ENCODE peak calls at places on chromosomes 12 and 14, in four cellular contexts. H is NCI-H1105, Q is NCI-H1092, Y is NAMALWA. P is an unnamed sample.

GRCh38 chr12:44626883-44627282 is 249.2 kb downstream of the NELL2 start:
- DNase-seq in Y (no peak), H (peak), Q (peak), P (no peak)

GRCh38 chr14:79543966-79544365 is 667.3 kb downstream of the DIO2 start:
- DNase-seq in H (no peak), Y (peak), Q (no peak), P (no peak)

GRCh38 chr12:93200291-93200917 is 177.3 kb upstream of the NUDT4 start:
- DNase-seq in H (no peak), Y (no peak), Q (no peak), P (no peak)

GRCh38 chr12:2354151-2354991 is 301.6 kb downstream of the CACNA1C start:
- DNase-seq in Y (peak), Q (peak), H (peak), P (no peak)

GRCh38 chr12:27542628-27543027 is 18.6 kb downstream of the PPFIBP1 start:
- DNase-seq in H (no peak), Y (no peak), Q (no peak), P (no peak)

GRCh38 chr12:116597886-116598285 is 38.7 kb downstream of the MAP1LC3B2 start:
- DNase-seq in Q (no peak), Y (no peak), H (no peak), P (no peak)

GRCh38 chr14:33938131-33938949 is 12.5 kb downstream of the EGLN3 start:
- DNase-seq in H (peak), Q (peak), Y (no peak), P (peak)

GRCh38 chr14:62185078-62185477 is 422.9 kb downstream of the SNAPC1 start:
- DNase-seq in H (no peak), Q (no peak), Y (no peak), P (no peak)

GRCh38 chr12:103673487-103673886 is 86.4 kb downstream of the STAB2 start:
- DNase-seq in Q (no peak), H (no peak), Y (no peak), P (no peak)

GRCh38 chr14:78863143-78863542 is 693.0 kb downstream of the NRXN3 start:
- DNase-seq in H (no peak), Y (peak), Q (no peak), P (no peak)

GRCh38 chr12:47400251-47400650 is 305.6 kb downstream of the RPAP3 start:
- DNase-seq in H (no peak), Q (no peak), Y (no peak), P (no peak)

GRCh38 chr12:25377475-25378179 is 126.9 kb upstream of the KRAS start:
- DNase-seq in Y (no peak), Q (no peak), H (no peak), P (no peak)

GRCh38 chr14:105830171-105830570 is 303.8 kb downstream of the TMEM121 start:
- DNase-seq in H (no peak), Q (no peak), Y (no peak), P (no peak)

GRCh38 chr14:70189678-70190077 is 927 bp upstream of the SLC8A3 start:
- DNase-seq in H (no peak), Q (no peak), Y (no peak), P (no peak)

GRCh38 chr12:75585309-75585708 is 73.9 kb upstream of the KRR1 start:
- DNase-seq in H (no peak), Y (no peak), Q (no peak), P (no peak)

GRCh38 chr12:3242199-3242863 is 165.2 kb downstream of the TSPAN9 start:
- DNase-seq in H (no peak), Q (no peak), Y (no peak), P (peak)

GRCh38 chr14:21868442-21869046 is 194.9 kb upstream of the OR4E1 start:
- DNase-seq in H (peak), Q (no peak), Y (peak), P (no peak)

GRCh38 chr12:107558141-107558815 is 127.3 kb upstream of the PWP1 start:
- DNase-seq in H (peak), Y (no peak), Q (peak), P (no peak)

GRCh38 chr12:54216580-54217308 is 28.0 kb upstream of the SMUG1 start:
- DNase-seq in H (peak), Q (peak), Y (peak), P (peak)

GRCh38 chr12:122423258-122424165 is 1.0 kb upstream of the CLIP1 start:
- DNase-seq in Y (peak), Q (no peak), H (peak), P (no peak)

GRCh38 chr14:90060965-90061848 is 587 bp upstream of the KCNK13 start:
- DNase-seq in Q (no peak), Y (no peak), H (peak), P (no peak)

GRCh38 chr14:50001999-50002925 is 109.4 kb downstream of the ARF6 start:
- DNase-seq in Q (no peak), H (no peak), Y (peak), P (no peak)

GRCh38 chr12:107133462-107133861 is 40.1 kb upstream of the CRY1 start:
- DNase-seq in Q (no peak), H (no peak), Y (no peak), P (no peak)

GRCh38 chr12:108814462-108815211 is 42.7 kb downstream of the SSH1 start:
- DNase-seq in Y (no peak), Q (no peak), H (peak), P (no peak)

GRCh38 chr12:132352896-132353800 is 23.8 kb upstream of the GALNT9 start:
- DNase-seq in Q (no peak), H (no peak), Y (no peak), P (no peak)